ENCODE peak calls at places on chromosomes 1 and 21, in five cellular contexts. Q is fibroblast of lung, A is memory B cell, Z is progenitor cell of endocrine pancreas, U is RKO. T is an unnamed sample.

GRCh38 chr1:144101397-144102050 is 129.7 kb upstream of the FAM72C start:
- DNase-seq in Q (no peak), A (peak), Z (peak), U (peak), T (no peak)

GRCh38 chr21:35254006-35254751 is 205.1 kb upstream of the RUNX1 start:
- DNase-seq in Q (peak), A (no peak), Z (no peak), U (no peak), T (peak)

GRCh38 chr1:67372136-67372535 is 58.1 kb downstream of the SERBP1 start:
- DNase-seq in Q (peak), A (no peak), Z (no peak), U (no peak), T (peak)

GRCh38 chr1:111732718-111733117 is 6.5 kb downstream of the INKA2 start:
- DNase-seq in Q (no peak), A (no peak), Z (no peak), U (no peak), T (no peak)

GRCh38 chr1:5093042-5093441 is 438.6 kb downstream of the AJAP1 start:
- DNase-seq in Q (no peak), A (no peak), Z (no peak), U (no peak), T (no peak)

GRCh38 chr21:42187976-42188653 is 30.8 kb upstream of the ABCG1 start:
- DNase-seq in Q (peak), A (peak), Z (no peak), U (no peak), T (no peak)

GRCh38 chr21:34612557-34612956 is 2.4 kb downstream of the RCAN1 start:
- DNase-seq in Q (no peak), A (no peak), Z (no peak), U (no peak), T (no peak)

GRCh38 chr1:12762766-12763165 is 10.8 kb upstream of the PRAMEF12 start:
- DNase-seq in Q (no peak), A (no peak), Z (no peak), U (no peak), T (no peak)

GRCh38 chr1:151947140-151947539 is 37.8 kb upstream of the THEM4 start:
- DNase-seq in Q (no peak), A (no peak), Z (no peak), U (peak), T (no peak)

GRCh38 chr1:62407398-62408009 is 29.3 kb upstream of the USP1 start:
- DNase-seq in Q (peak), A (no peak), Z (no peak), U (peak), T (peak)

GRCh38 chr1:21329209-21329844 is 39.1 kb upstream of the ECE1 start:
- DNase-seq in Q (no peak), A (no peak), Z (no peak), U (no peak), T (no peak)

GRCh38 chr1:105964879-105965278 is 1091.6 kb upstream of the PRMT6 start:
- DNase-seq in Q (no peak), A (no peak), Z (no peak), U (no peak), T (no peak)

GRCh38 chr1:190679444-190679843 is 201.8 kb upstream of the BRINP3 start:
- DNase-seq in Q (peak), A (no peak), Z (no peak), U (no peak), T (no peak)

T was measured in IMR-90.